ENCODE peak calls at places on chromosome 17, in five cellular contexts. P is progenitor cell of endocrine pancreas; T is CD4-positive, CD25-positive, alpha-beta regulatory T cell; B is occipital lobe; N is activated T-helper 2 cell treated with anti-CD3 and anti-CD28 coated beads, Interferon-gamma antibody, Interleukin-2, Interleukin-4, amounts not matched to agents 10 μg/mL and 5 μg/mL and 100 μg/mL, durations not matched to agents 14 hours and 24 hours and 36 hours. A is an unnamed sample.

GRCh38 chr17:28908640-28909098 is 5.8 kb upstream of the DHRS13 start:
- DNase-seq in B (no peak), T (no peak), N (no peak), P (no peak), A (no peak)

GRCh38 chr17:63622571-63623390 is 564 bp downstream of the MAP3K3 start:
- DNase-seq in T (peak; percentile 55), N (peak; percentile 54), P (peak; percentile 63), B (peak; percentile 50), A (peak; percentile 48)

GRCh38 chr17:76381633-76382304 is 2.6 kb upstream of the SPHK1 start:
- DNase-seq in B (no peak), P (no peak), N (no peak), T (no peak), A (no peak)

GRCh38 chr17:49989518-49989880 is 5.5 kb downstream of the DLX3 start:
- DNase-seq in P (no peak), B (no peak), T (no peak), N (no peak), A (no peak)

GRCh38 chr17:731943-732787 is at the start of gene TLCD3A:
- DNase-seq in N (peak; percentile 61), T (peak; percentile 32), B (peak; percentile 20), P (peak; percentile 59), A (peak; percentile 44)

GRCh38 chr17:35051579-35052239 is 11.8 kb downstream of the RFFL start:
- DNase-seq in B (no peak), N (no peak), T (no peak), P (no peak), A (no peak)

GRCh38 chr17:32960815-32961214 is 30.8 kb upstream of the SPACA3 start:
- DNase-seq in B (no peak), P (no peak), N (no peak), T (no peak), A (no peak)

GRCh38 chr17:83062011-83062817 is 17.2 kb upstream of the METRNL start:
- DNase-seq in P (peak; percentile 9), B (no peak), N (no peak), T (no peak), A (no peak)

GRCh38 chr17:78109489-78109761 is 19.1 kb downstream of the TMC6 start:
- DNase-seq in B (no peak), T (no peak), N (no peak), P (no peak), A (no peak)

GRCh38 chr17:298791-299450 is 53.7 kb downstream of the RPH3AL start:
- DNase-seq in T (no peak), P (no peak), B (no peak), N (no peak), A (no peak)